ENCODE peak calls at places on chromosomes 12 and 14, in eight cellular contexts. One of them, this sample, is unnamed.
A peak's percentile ranks its signal among the peaks of the same experiment; 100 is the strongest.

GRCh38 chr12:47828967-47829482 is 9.3 kb upstream of the HDAC7 start:
- DNase-seq in T-helper 2 cell: no peak
- DNase-seq in HEK293T: no peak
- DNase-seq in Calu3: peak; percentile 71
- DNase-seq in NCI-H1694 treated with DMSO at 0.1 percent for 48 hours: no peak
- DNase-seq in tibial nerve: peak; percentile 79
- DNase-seq in T-cell: no peak
- DNase-seq in activated naive CD8-positive, alpha-beta T cell treated with anti-CD3 and anti-CD28 coated beads, Interleukin-2, amount 10 ng/mL, durations not matched to agents 7 days and 5 days: no peak
- DNase-seq in this sample: no peak

GRCh38 chr12:89947437-89948265 is 239.0 kb upstream of the ATP2B1 start:
- DNase-seq in T-helper 2 cell: no peak
- DNase-seq in HEK293T: no peak
- DNase-seq in Calu3: no peak
- DNase-seq in NCI-H1694 treated with DMSO at 0.1 percent for 48 hours: no peak
- DNase-seq in tibial nerve: no peak
- DNase-seq in T-cell: no peak
- DNase-seq in activated naive CD8-positive, alpha-beta T cell treated with anti-CD3 and anti-CD28 coated beads, Interleukin-2, amount 10 ng/mL, durations not matched to agents 7 days and 5 days: no peak
- DNase-seq in this sample: no peak

GRCh38 chr12:91180162-91180561 is 2.5 kb downstream of the DCN start:
- DNase-seq in T-helper 2 cell: no peak
- DNase-seq in HEK293T: no peak
- DNase-seq in Calu3: no peak
- DNase-seq in NCI-H1694 treated with DMSO at 0.1 percent for 48 hours: no peak
- DNase-seq in tibial nerve: no peak
- DNase-seq in T-cell: no peak
- DNase-seq in activated naive CD8-positive, alpha-beta T cell treated with anti-CD3 and anti-CD28 coated beads, Interleukin-2, amount 10 ng/mL, durations not matched to agents 7 days and 5 days: no peak
- DNase-seq in this sample: no peak

GRCh38 chr14:100083706-100084105 is 18.5 kb downstream of the EVL start:
- DNase-seq in T-helper 2 cell: no peak
- DNase-seq in HEK293T: no peak
- DNase-seq in Calu3: no peak
- DNase-seq in NCI-H1694 treated with DMSO at 0.1 percent for 48 hours: no peak
- DNase-seq in tibial nerve: no peak
- DNase-seq in T-cell: no peak
- DNase-seq in activated naive CD8-positive, alpha-beta T cell treated with anti-CD3 and anti-CD28 coated beads, Interleukin-2, amount 10 ng/mL, durations not matched to agents 7 days and 5 days: no peak
- DNase-seq in this sample: no peak

GRCh38 chr14:59265808-59266207 is 77.3 kb downstream of the DAAM1 start:
- DNase-seq in T-helper 2 cell: no peak
- DNase-seq in HEK293T: no peak
- DNase-seq in Calu3: no peak
- DNase-seq in NCI-H1694 treated with DMSO at 0.1 percent for 48 hours: no peak
- DNase-seq in tibial nerve: no peak
- DNase-seq in T-cell: no peak
- DNase-seq in activated naive CD8-positive, alpha-beta T cell treated with anti-CD3 and anti-CD28 coated beads, Interleukin-2, amount 10 ng/mL, durations not matched to agents 7 days and 5 days: no peak
- DNase-seq in this sample: no peak

GRCh38 chr14:76710093-76711010 is 50.9 kb upstream of the VASH1 start:
- DNase-seq in T-helper 2 cell: peak; percentile 4
- DNase-seq in HEK293T: peak; percentile 61
- DNase-seq in Calu3: peak; percentile 26
- DNase-seq in NCI-H1694 treated with DMSO at 0.1 percent for 48 hours: peak; percentile 95
- DNase-seq in tibial nerve: no peak
- DNase-seq in T-cell: peak; percentile 27
- DNase-seq in activated naive CD8-positive, alpha-beta T cell treated with anti-CD3 and anti-CD28 coated beads, Interleukin-2, amount 10 ng/mL, durations not matched to agents 7 days and 5 days: no peak
- DNase-seq in this sample: no peak

GRCh38 chr12:7486512-7486911 is 17.1 kb downstream of the CD163 start:
- DNase-seq in T-helper 2 cell: no peak
- DNase-seq in HEK293T: no peak
- DNase-seq in Calu3: no peak
- DNase-seq in NCI-H1694 treated with DMSO at 0.1 percent for 48 hours: peak; percentile 26
- DNase-seq in tibial nerve: no peak
- DNase-seq in T-cell: no peak
- DNase-seq in activated naive CD8-positive, alpha-beta T cell treated with anti-CD3 and anti-CD28 coated beads, Interleukin-2, amount 10 ng/mL, durations not matched to agents 7 days and 5 days: no peak
- DNase-seq in this sample: no peak

GRCh38 chr12:120500577-120500976 is 4.7 kb downstream of the DYNLL1 start:
- DNase-seq in T-helper 2 cell: no peak
- DNase-seq in HEK293T: no peak
- DNase-seq in Calu3: no peak
- DNase-seq in NCI-H1694 treated with DMSO at 0.1 percent for 48 hours: no peak
- DNase-seq in tibial nerve: no peak
- DNase-seq in T-cell: no peak
- DNase-seq in activated naive CD8-positive, alpha-beta T cell treated with anti-CD3 and anti-CD28 coated beads, Interleukin-2, amount 10 ng/mL, durations not matched to agents 7 days and 5 days: no peak
- DNase-seq in this sample: no peak

GRCh38 chr12:15732341-15733061 is 56.7 kb downstream of the EPS8 start:
- DNase-seq in T-helper 2 cell: no peak
- DNase-seq in HEK293T: no peak
- DNase-seq in Calu3: no peak
- DNase-seq in NCI-H1694 treated with DMSO at 0.1 percent for 48 hours: no peak
- DNase-seq in tibial nerve: no peak
- DNase-seq in T-cell: no peak
- DNase-seq in activated naive CD8-positive, alpha-beta T cell treated with anti-CD3 and anti-CD28 coated beads, Interleukin-2, amount 10 ng/mL, durations not matched to agents 7 days and 5 days: no peak
- DNase-seq in this sample: no peak

GRCh38 chr14:53946071-53946403 is 10.6 kb downstream of the BMP4 start:
- DNase-seq in T-helper 2 cell: no peak
- DNase-seq in HEK293T: no peak
- DNase-seq in Calu3: no peak
- DNase-seq in NCI-H1694 treated with DMSO at 0.1 percent for 48 hours: no peak
- DNase-seq in tibial nerve: no peak
- DNase-seq in T-cell: no peak
- DNase-seq in activated naive CD8-positive, alpha-beta T cell treated with anti-CD3 and anti-CD28 coated beads, Interleukin-2, amount 10 ng/mL, durations not matched to agents 7 days and 5 days: no peak
- DNase-seq in this sample: no peak

GRCh38 chr14:36091096-36091495 is 85.4 kb downstream of the PTCSC3 start:
- DNase-seq in T-helper 2 cell: no peak
- DNase-seq in HEK293T: peak; percentile 12
- DNase-seq in Calu3: peak; percentile 76
- DNase-seq in NCI-H1694 treated with DMSO at 0.1 percent for 48 hours: no peak
- DNase-seq in tibial nerve: no peak
- DNase-seq in T-cell: no peak
- DNase-seq in activated naive CD8-positive, alpha-beta T cell treated with anti-CD3 and anti-CD28 coated beads, Interleukin-2, amount 10 ng/mL, durations not matched to agents 7 days and 5 days: no peak
- DNase-seq in this sample: no peak

GRCh38 chr12:110538869-110539622 is 36.9 kb downstream of the RAD9B start:
- DNase-seq in T-helper 2 cell: no peak
- DNase-seq in HEK293T: no peak
- DNase-seq in Calu3: no peak
- DNase-seq in NCI-H1694 treated with DMSO at 0.1 percent for 48 hours: no peak
- DNase-seq in tibial nerve: no peak
- DNase-seq in T-cell: no peak
- DNase-seq in activated naive CD8-positive, alpha-beta T cell treated with anti-CD3 and anti-CD28 coated beads, Interleukin-2, amount 10 ng/mL, durations not matched to agents 7 days and 5 days: no peak
- DNase-seq in this sample: no peak

GRCh38 chr12:3489057-3489456 is 1.9 kb upstream of the PRMT8 start:
- DNase-seq in T-helper 2 cell: no peak
- DNase-seq in HEK293T: no peak
- DNase-seq in Calu3: no peak
- DNase-seq in NCI-H1694 treated with DMSO at 0.1 percent for 48 hours: no peak
- DNase-seq in tibial nerve: no peak
- DNase-seq in T-cell: no peak
- DNase-seq in activated naive CD8-positive, alpha-beta T cell treated with anti-CD3 and anti-CD28 coated beads, Interleukin-2, amount 10 ng/mL, durations not matched to agents 7 days and 5 days: no peak
- DNase-seq in this sample: no peak

GRCh38 chr14:78598046-78598652 is 428.0 kb downstream of the NRXN3 start:
- DNase-seq in T-helper 2 cell: no peak
- DNase-seq in HEK293T: peak; percentile 72
- DNase-seq in Calu3: peak; percentile 61
- DNase-seq in NCI-H1694 treated with DMSO at 0.1 percent for 48 hours: peak; percentile 83
- DNase-seq in tibial nerve: no peak
- DNase-seq in T-cell: peak; percentile 12
- DNase-seq in activated naive CD8-positive, alpha-beta T cell treated with anti-CD3 and anti-CD28 coated beads, Interleukin-2, amount 10 ng/mL, durations not matched to agents 7 days and 5 days: peak; percentile 39
- DNase-seq in this sample: peak; percentile 8

GRCh38 chr12:31306871-31307270 is 19.1 kb downstream of the SINHCAF start:
- DNase-seq in T-helper 2 cell: no peak
- DNase-seq in HEK293T: no peak
- DNase-seq in Calu3: no peak
- DNase-seq in NCI-H1694 treated with DMSO at 0.1 percent for 48 hours: no peak
- DNase-seq in tibial nerve: no peak
- DNase-seq in T-cell: no peak
- DNase-seq in activated naive CD8-positive, alpha-beta T cell treated with anti-CD3 and anti-CD28 coated beads, Interleukin-2, amount 10 ng/mL, durations not matched to agents 7 days and 5 days: no peak
- DNase-seq in this sample: no peak

GRCh38 chr12:122076743-122077495 is 1.6 kb upstream of the MLXIP start:
- DNase-seq in T-helper 2 cell: no peak
- DNase-seq in HEK293T: no peak
- DNase-seq in Calu3: no peak
- DNase-seq in NCI-H1694 treated with DMSO at 0.1 percent for 48 hours: no peak
- DNase-seq in tibial nerve: no peak
- DNase-seq in T-cell: no peak
- DNase-seq in activated naive CD8-positive, alpha-beta T cell treated with anti-CD3 and anti-CD28 coated beads, Interleukin-2, amount 10 ng/mL, durations not matched to agents 7 days and 5 days: no peak
- DNase-seq in this sample: no peak

GRCh38 chr14:73168691-73169090 is 32.4 kb downstream of the PSEN1 start:
- DNase-seq in T-helper 2 cell: no peak
- DNase-seq in HEK293T: no peak
- DNase-seq in Calu3: no peak
- DNase-seq in NCI-H1694 treated with DMSO at 0.1 percent for 48 hours: no peak
- DNase-seq in tibial nerve: no peak
- DNase-seq in T-cell: no peak
- DNase-seq in activated naive CD8-positive, alpha-beta T cell treated with anti-CD3 and anti-CD28 coated beads, Interleukin-2, amount 10 ng/mL, durations not matched to agents 7 days and 5 days: no peak
- DNase-seq in this sample: no peak

GRCh38 chr12:113955109-113955970 is 10.8 kb downstream of the RBM19 start:
- DNase-seq in T-helper 2 cell: no peak
- DNase-seq in HEK293T: peak; percentile 59
- DNase-seq in Calu3: peak; percentile 81
- DNase-seq in NCI-H1694 treated with DMSO at 0.1 percent for 48 hours: no peak
- DNase-seq in tibial nerve: no peak
- DNase-seq in T-cell: no peak
- DNase-seq in activated naive CD8-positive, alpha-beta T cell treated with anti-CD3 and anti-CD28 coated beads, Interleukin-2, amount 10 ng/mL, durations not matched to agents 7 days and 5 days: no peak
- DNase-seq in this sample: no peak

GRCh38 chr12:11812558-11813421 is 163.3 kb downstream of the ETV6 start:
- DNase-seq in T-helper 2 cell: no peak
- DNase-seq in HEK293T: no peak
- DNase-seq in Calu3: peak; percentile 42
- DNase-seq in NCI-H1694 treated with DMSO at 0.1 percent for 48 hours: peak; percentile 80
- DNase-seq in tibial nerve: no peak
- DNase-seq in T-cell: peak; percentile 5
- DNase-seq in activated naive CD8-positive, alpha-beta T cell treated with anti-CD3 and anti-CD28 coated beads, Interleukin-2, amount 10 ng/mL, durations not matched to agents 7 days and 5 days: no peak
- DNase-seq in this sample: no peak

GRCh38 chr12:101470939-101471338 is 4.2 kb upstream of the SPIC start:
- DNase-seq in T-helper 2 cell: no peak
- DNase-seq in HEK293T: no peak
- DNase-seq in Calu3: no peak
- DNase-seq in NCI-H1694 treated with DMSO at 0.1 percent for 48 hours: no peak
- DNase-seq in tibial nerve: no peak
- DNase-seq in T-cell: no peak
- DNase-seq in activated naive CD8-positive, alpha-beta T cell treated with anti-CD3 and anti-CD28 coated beads, Interleukin-2, amount 10 ng/mL, durations not matched to agents 7 days and 5 days: no peak
- DNase-seq in this sample: no peak

GRCh38 chr12:9163392-9163791 is 44.8 kb downstream of the PZP start:
- DNase-seq in T-helper 2 cell: no peak
- DNase-seq in HEK293T: no peak
- DNase-seq in Calu3: no peak
- DNase-seq in NCI-H1694 treated with DMSO at 0.1 percent for 48 hours: no peak
- DNase-seq in tibial nerve: no peak
- DNase-seq in T-cell: no peak
- DNase-seq in activated naive CD8-positive, alpha-beta T cell treated with anti-CD3 and anti-CD28 coated beads, Interleukin-2, amount 10 ng/mL, durations not matched to agents 7 days and 5 days: no peak
- DNase-seq in this sample: no peak

GRCh38 chr14:23494223-23494622 is 24.7 kb downstream of the NGDN start:
- DNase-seq in T-helper 2 cell: no peak
- DNase-seq in HEK293T: no peak
- DNase-seq in Calu3: no peak
- DNase-seq in NCI-H1694 treated with DMSO at 0.1 percent for 48 hours: no peak
- DNase-seq in tibial nerve: no peak
- DNase-seq in T-cell: no peak
- DNase-seq in activated naive CD8-positive, alpha-beta T cell treated with anti-CD3 and anti-CD28 coated beads, Interleukin-2, amount 10 ng/mL, durations not matched to agents 7 days and 5 days: no peak
- DNase-seq in this sample: no peak

GRCh38 chr12:50058743-50059312 is 1.4 kb downstream of the ASIC1 start:
- DNase-seq in T-helper 2 cell: no peak
- DNase-seq in HEK293T: no peak
- DNase-seq in Calu3: no peak
- DNase-seq in NCI-H1694 treated with DMSO at 0.1 percent for 48 hours: no peak
- DNase-seq in tibial nerve: no peak
- DNase-seq in T-cell: no peak
- DNase-seq in activated naive CD8-positive, alpha-beta T cell treated with anti-CD3 and anti-CD28 coated beads, Interleukin-2, amount 10 ng/mL, durations not matched to agents 7 days and 5 days: peak; percentile 63
- DNase-seq in this sample: no peak